ENCODE peak calls at places on chromosomes 13 and 19, in four cellular contexts. P is fibroblast of lung, Y is thoracic aorta, U is progenitor cell of endocrine pancreas. H is an unnamed sample.

GRCh38 chr19:51274371-51274770 is 23.5 kb downstream of the SIGLECL1 start:
- DNase-seq in P (no peak), Y (no peak), U (no peak), H (no peak)

GRCh38 chr19:39708594-39708993 is 4.3 kb downstream of the LGALS14 start:
- DNase-seq in P (no peak), Y (no peak), U (no peak), H (no peak)

GRCh38 chr13:57725480-57725879 is 93.9 kb downstream of the PCDH17 start:
- DNase-seq in P (no peak), Y (no peak), U (no peak), H (no peak)

GRCh38 chr13:25372275-25373081 is 704 bp downstream of the ATP8A2 start:
- DNase-seq in P (no peak), Y (no peak), U (peak; percentile 17), H (no peak)

GRCh38 chr13:70523622-70524021 is 415.4 kb upstream of the KLHL1 start:
- DNase-seq in P (peak; percentile 9), Y (no peak), U (no peak), H (no peak)

GRCh38 chr13:26837102-26837501 is 76.5 kb upstream of the GPR12 start:
- DNase-seq in P (no peak), Y (no peak), U (no peak), H (no peak)

GRCh38 chr19:40219721-40220276 is 1.6 kb upstream of the TTC9B start:
- DNase-seq in P (peak; percentile 79), Y (no peak), U (no peak), H (peak; percentile 68)

GRCh38 chr13:79767126-79767525 is 286.2 kb downstream of the NDFIP2 start:
- DNase-seq in P (peak; percentile 65), Y (no peak), U (no peak), H (no peak)

GRCh38 chr13:39451860-39452301 is 151.1 kb downstream of the LHFPL6 start:
- DNase-seq in P (peak; percentile 37), Y (no peak), U (no peak), H (no peak)

GRCh38 chr19:15101479-15102082 is 5.6 kb upstream of the SYDE1 start:
- DNase-seq in P (peak; percentile 27), Y (no peak), U (no peak), H (peak; percentile 25)

GRCh38 chr13:82747948-82748347 is 1134.3 kb downstream of the SLITRK1 start:
- DNase-seq in P (peak; percentile 59), Y (no peak), U (no peak), H (peak; percentile 47)

GRCh38 chr19:49820125-49820524 is 2.0 kb downstream of the MED25 start:
- DNase-seq in P (peak; percentile 17), Y (no peak), U (no peak), H (no peak)

GRCh38 chr13:89748716-89749115 is 1598.8 kb upstream of the MIR17HG start:
- DNase-seq in P (peak; percentile 17), Y (no peak), U (no peak), H (no peak)

GRCh38 chr19:9150650-9151049 is 10.5 kb downstream of the ZNF317 start:
- DNase-seq in P (no peak), Y (no peak), U (no peak), H (no peak)

GRCh38 chr19:14632286-14632685 is 42.4 kb downstream of the ADGRE3 start:
- DNase-seq in P (no peak), Y (no peak), U (no peak), H (peak; percentile 6)

GRCh38 chr19:58009666-58010301 is 7.2 kb upstream of the ZNF606 start:
- DNase-seq in P (peak; percentile 81), Y (peak; percentile 26), U (no peak), H (no peak)

GRCh38 chr13:31043891-31044657 is 111.6 kb downstream of the TEX26 start:
- DNase-seq in P (peak; percentile 71), Y (peak; percentile 28), U (peak; percentile 63), H (peak; percentile 66)

GRCh38 chr13:96792188-96792587 is 202.1 kb downstream of the OXGR1 start:
- DNase-seq in P (no peak), Y (no peak), U (no peak), H (no peak)

GRCh38 chr13:96792736-96793444 is 201.4 kb downstream of the OXGR1 start:
- DNase-seq in P (no peak), Y (no peak), U (no peak), H (no peak)

DNA sequence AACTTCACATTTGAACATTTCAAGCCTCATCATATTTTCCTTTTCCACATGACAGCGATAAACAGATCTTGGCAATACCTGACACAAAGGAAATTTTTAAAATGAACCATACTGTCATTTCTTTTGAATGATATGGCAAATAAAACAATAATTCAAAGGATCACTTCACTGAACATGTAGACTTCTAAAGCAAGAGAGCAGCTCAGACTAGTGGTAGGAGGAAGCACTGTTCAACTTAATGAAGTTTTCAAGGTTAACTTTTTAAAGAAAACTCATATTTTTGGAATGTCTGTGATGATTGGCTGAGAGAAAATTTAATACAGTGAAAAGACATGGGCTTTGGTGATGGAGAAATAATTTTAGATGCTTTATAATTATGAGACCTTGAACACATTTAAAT is 198.0 kb downstream of the OXGR1 start:
- DNase-seq in P (no peak), Y (no peak), U (no peak), H (no peak)
- TF ChIP-seq CTCF in P (no peak), Y (peak; percentile 31), U (peak; percentile 16), H (no peak)

DNA sequence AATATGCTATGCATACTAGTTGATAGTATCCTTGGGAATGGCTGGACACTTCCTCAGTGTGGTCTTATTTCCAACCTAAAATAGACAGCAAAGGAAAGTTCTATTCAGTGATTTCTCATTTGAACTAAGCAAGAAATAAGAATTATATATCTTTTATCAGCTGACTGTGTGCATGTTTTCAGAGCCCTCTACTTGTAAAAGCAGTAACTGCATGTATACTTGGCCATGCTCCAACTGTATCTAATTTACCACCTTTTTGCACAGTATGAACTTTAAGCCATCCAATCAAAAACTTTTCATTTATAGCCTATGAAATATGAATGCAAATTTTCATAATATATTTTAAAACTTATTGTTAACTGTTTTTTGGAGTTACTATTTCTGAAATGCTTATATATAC is 136.4 kb upstream of the PCDH9 start:
- DNase-seq in P (peak; percentile 14), Y (no peak), U (no peak), H (no peak)
- TF ChIP-seq CTCF in P (no peak), Y (no peak), U (peak; percentile 14), H (no peak)

GRCh38 chr19:33301011-33301899 is 1.1 kb downstream of the CEBPA start:
- DNase-seq in P (no peak), Y (no peak), U (no peak), H (no peak)

GRCh38 chr19:33302974-33303790 is 848 bp upstream of the CEBPA start:
- DNase-seq in P (peak; percentile 57), Y (no peak), U (peak; percentile 69), H (no peak)

GRCh38 chr19:33301900-33302174 is 497 bp downstream of the CEBPA start:
- DNase-seq in P (no peak), Y (no peak), U (no peak), H (no peak)

GRCh38 chr19:33303791-33304759 is 1.7 kb upstream of the CEBPA start:
- DNase-seq in P (no peak), Y (no peak), U (no peak), H (no peak)

DNA sequence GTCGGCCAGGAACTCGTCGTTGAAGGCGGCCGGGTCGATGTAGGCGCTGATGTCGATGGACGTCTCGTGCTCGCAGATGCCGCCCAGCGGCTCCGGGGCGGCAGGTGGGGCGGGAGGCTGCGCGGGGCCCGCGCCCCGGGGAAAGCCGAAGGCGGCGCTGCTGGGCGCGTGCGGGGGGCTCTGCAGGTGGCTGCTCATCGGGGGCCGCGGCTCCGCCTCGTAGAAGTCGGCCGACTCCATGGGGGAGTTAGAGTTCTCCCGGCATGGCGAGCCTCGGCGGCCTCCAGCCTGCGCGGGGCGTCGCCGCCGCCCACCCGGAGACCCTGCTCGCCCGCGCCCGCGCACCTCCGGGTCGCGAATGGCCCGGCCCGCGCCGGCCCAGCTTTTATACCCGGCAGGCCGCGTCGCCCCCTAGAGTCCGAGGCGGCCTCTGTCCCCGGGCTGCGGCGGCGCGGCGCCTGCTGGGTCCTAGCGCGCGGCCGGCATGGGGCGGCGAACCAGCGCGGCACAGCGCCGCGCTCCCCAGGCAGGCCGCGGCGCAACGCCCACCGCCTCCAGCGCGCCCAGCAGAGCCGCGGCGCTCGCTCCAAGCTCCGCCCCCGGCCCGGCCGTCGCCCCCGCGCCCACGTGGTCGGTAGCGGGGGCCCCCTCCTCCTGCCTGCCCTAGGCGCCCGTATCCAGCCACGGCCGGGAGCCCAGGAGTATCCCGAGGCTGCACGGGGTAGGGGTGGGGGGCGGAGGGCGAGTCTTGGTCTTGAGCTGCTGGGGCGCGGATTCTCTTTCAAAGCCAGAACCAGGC is at the start of gene CEBPA:
- DNase-seq in P (peak; percentile 74), Y (no peak), U (peak; percentile 81), H (peak; percentile 34)
- TF ChIP-seq CTCF in P (peak; percentile 18), Y (no peak), U (peak; percentile 63), H (peak; percentile 71)

DNA sequence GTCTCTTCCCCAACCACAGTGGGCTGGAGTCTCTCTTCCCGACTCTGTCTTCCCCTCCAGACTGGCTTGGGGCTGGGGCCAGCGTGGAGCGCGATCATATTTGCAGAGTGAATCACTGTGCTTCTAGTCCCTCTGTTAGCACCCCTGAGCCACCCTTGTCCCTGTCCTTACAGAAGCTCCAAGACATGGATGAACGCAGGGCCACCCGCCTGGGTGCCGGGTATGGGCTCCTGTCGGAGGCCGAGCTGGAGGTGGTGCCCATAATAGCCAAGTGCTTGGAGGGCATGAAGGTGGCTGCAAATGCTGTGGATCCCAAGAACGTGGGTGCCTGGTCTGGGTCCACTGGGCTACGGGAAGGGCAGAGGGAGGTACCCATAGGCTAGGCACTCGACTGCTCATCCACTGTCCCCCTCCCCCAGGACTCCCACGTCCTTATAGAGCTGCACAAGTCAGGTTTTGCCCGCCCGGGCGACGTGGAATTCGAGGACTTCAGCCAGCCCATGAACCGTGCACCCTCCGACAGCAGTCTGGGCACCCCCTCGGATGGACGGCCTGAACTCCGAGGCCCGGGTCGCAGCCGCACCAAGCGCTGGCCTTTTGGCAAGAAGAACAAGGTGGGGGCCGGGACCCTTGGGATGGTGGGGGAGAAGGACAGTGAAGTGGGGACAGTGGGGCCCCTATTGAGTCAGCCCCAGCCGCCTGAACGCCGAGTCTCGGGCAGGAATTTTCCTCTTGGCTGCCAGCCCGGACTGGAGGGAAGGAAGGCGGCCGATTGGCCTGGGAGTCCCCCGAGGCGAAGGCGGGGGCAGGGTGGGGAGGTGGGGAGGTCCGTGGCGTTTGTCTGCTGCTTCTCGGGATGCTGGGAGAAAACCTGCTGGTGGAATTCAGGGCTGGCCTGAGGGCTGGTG is 5.2 kb downstream of the TRIP10 start:
- DNase-seq in P (peak; percentile 85), Y (no peak), U (no peak), H (peak; percentile 94)
- TF ChIP-seq CTCF in P (no peak), Y (peak; percentile 14), U (no peak), H (no peak)

GRCh38 chr19:18161691-18162039 is 8.7 kb downstream of the PIK3R2 start:
- DNase-seq in P (no peak), Y (no peak), U (no peak), H (no peak)
- TF ChIP-seq CTCF in P (no peak), Y (no peak), U (no peak), H (peak; percentile 16)

GRCh38 chr19:48253999-48254398 is 1.7 kb downstream of the CARD8 start:
- DNase-seq in P (no peak), Y (no peak), U (no peak), H (no peak)

GRCh38 chr19:48258350-48258749 is 2.6 kb upstream of the CARD8 start:
- DNase-seq in P (peak; percentile 21), Y (no peak), U (no peak), H (no peak)

GRCh38 chr19:48252625-48253024 is 3.1 kb downstream of the CARD8 start:
- DNase-seq in P (no peak), Y (no peak), U (no peak), H (no peak)

GRCh38 chr19:48254529-48254970 is 1.2 kb downstream of the CARD8 start:
- DNase-seq in P (no peak), Y (no peak), U (no peak), H (no peak)

GRCh38 chr19:48255376-48256303 is at the start of gene CARD8:
- DNase-seq in P (peak; percentile 88), Y (peak; percentile 35), U (peak; percentile 41), H (peak; percentile 78)
- TF ChIP-seq CTCF in P (peak; percentile 5), Y (peak; percentile 10), U (no peak), H (peak; percentile 3)